ENCODE peak calls at places on chromosome 13, in nine cellular contexts. N is psoas muscle; J is nephron progenitor cell; C is left lung; E is neural crest cell; P is CD8-positive, alpha-beta T cell; X is tibial artery; U is dorsolateral prefrontal cortex; S is lower lobe of right lung. A is an unnamed sample.

GRCh38 chr13:110411316-110412105 is 104.4 kb downstream of the COL4A2 start:
- DNase-seq in N (no peak), J (peak), C (no peak), E (no peak), P (no peak), X (no peak), U (no peak), S (no peak), A (no peak)

GRCh38 chr13:34376483-34376882 is 558.5 kb downstream of the RFC3 start:
- DNase-seq in N (no peak), J (no peak), C (no peak), E (no peak), P (no peak), X (no peak), U (no peak), S (no peak), A (no peak)

GRCh38 chr13:90933097-90933826 is 414.2 kb upstream of the MIR17HG start:
- DNase-seq in N (no peak), J (no peak), C (no peak), E (no peak), P (no peak), X (no peak), U (no peak), S (no peak), A (no peak)

GRCh38 chr13:36133950-36134349 is 2.8 kb upstream of the DCLK1 start:
- DNase-seq in N (no peak), J (no peak), C (no peak), E (no peak), P (no peak), X (no peak), U (no peak), S (no peak), A (no peak)

GRCh38 chr13:65907656-65908441 is 1322.3 kb downstream of the PCDH9 start:
- DNase-seq in N (no peak), J (no peak), C (no peak), E (no peak), P (no peak), X (no peak), U (no peak), S (no peak), A (no peak)

GRCh38 chr13:33728271-33729037 is 89.5 kb upstream of the RFC3 start:
- DNase-seq in N (peak), J (no peak), C (peak), E (no peak), P (no peak), X (no peak), U (no peak), S (no peak), A (no peak)

GRCh38 chr13:110044521-110045200 is 258.3 kb upstream of the IRS2 start:
- DNase-seq in N (no peak), J (no peak), C (no peak), E (no peak), P (no peak), X (no peak), U (no peak), S (no peak), A (no peak)

GRCh38 chr13:33676700-33677048 is 141.3 kb upstream of the RFC3 start:
- DNase-seq in N (peak), J (peak), C (peak), E (no peak), P (no peak), X (no peak), U (no peak), S (peak), A (no peak)

GRCh38 chr13:70253411-70253810 is 145.2 kb upstream of the KLHL1 start:
- DNase-seq in N (no peak), J (no peak), C (no peak), E (no peak), P (no peak), X (no peak), U (no peak), S (no peak), A (no peak)

GRCh38 chr13:30681489-30682242 is 53.7 kb upstream of the ALOX5AP start:
- DNase-seq in N (no peak), J (no peak), C (no peak), E (no peak), P (no peak), X (no peak), U (no peak), S (no peak), A (no peak)

GRCh38 chr13:79404985-79405384 is 1.1 kb downstream of the RBM26 start:
- DNase-seq in N (no peak), J (no peak), C (no peak), E (no peak), P (no peak), X (no peak), U (no peak), S (no peak), A (no peak)

GRCh38 chr13:97359181-97360057 is 74.5 kb upstream of the RAP2A start:
- DNase-seq in N (no peak), J (peak), C (no peak), E (peak), P (peak), X (no peak), U (peak), S (no peak), A (peak)

DNA sequence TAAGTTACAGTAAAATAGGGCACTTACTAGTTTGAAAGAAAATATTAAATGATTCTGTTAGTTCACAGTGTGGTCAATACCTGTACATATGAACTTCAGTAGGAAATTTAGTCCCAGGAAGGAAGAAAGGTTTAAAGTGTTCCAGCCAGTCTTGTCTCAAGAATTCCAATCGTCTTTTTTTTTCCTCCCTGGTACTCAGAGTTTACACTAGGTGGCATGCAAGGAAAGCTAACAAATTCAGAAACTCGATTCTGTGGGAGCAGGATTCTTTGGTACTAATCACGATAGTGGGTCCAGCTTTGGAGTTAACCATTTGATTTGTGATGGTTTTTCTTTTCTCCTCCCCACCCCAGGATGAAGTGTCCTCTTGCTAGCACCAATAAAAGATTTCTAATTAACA is 43.6 kb downstream of the POLR1D start:
- DNase-seq in N (no peak), J (no peak), C (no peak), E (no peak), P (no peak), X (no peak), U (no peak), S (no peak), A (no peak)
- TF ChIP-seq CTCF in N (peak), J (no peak), C (no peak), E (peak), P (no peak), X (no peak), U (no peak), S (no peak), A (no peak)

DNA sequence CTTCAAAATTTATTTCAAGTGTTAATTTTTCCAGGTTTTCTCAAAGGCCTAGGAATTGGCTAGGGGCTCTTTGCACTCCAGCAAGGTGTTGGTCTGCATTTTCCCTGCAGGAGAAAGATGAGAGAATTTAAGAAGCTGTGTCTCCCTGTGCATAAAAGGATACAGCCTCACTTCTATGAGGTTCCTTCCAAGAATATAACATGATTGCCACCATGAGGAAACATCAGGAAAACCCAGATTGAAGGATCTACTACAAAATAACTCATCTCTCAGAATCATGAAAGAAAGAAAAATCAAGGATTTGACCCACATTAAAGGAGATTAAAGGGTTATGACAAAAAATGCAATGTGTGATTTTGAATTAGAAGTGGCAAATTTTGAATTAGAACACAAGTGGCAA is 69.9 kb downstream of the RUBCNL start:
- DNase-seq in N (no peak), J (no peak), C (no peak), E (no peak), P (no peak), X (no peak), U (no peak), S (no peak), A (no peak)
- TF ChIP-seq CTCF in N (no peak), J (no peak), C (no peak), E (no peak), P (no peak), X (no peak), U (no peak), S (no peak), A (no peak)

GRCh38 chr13:27176772-27177171 is 5.2 kb upstream of the USP12 start:
- DNase-seq in N (no peak), J (no peak), C (no peak), E (no peak), P (no peak), X (no peak), U (no peak), S (no peak), A (no peak)

GRCh38 chr13:27182844-27183497 is 11.4 kb upstream of the USP12 start:
- DNase-seq in N (peak), J (no peak), C (peak), E (no peak), P (no peak), X (peak), U (no peak), S (no peak), A (no peak)

GRCh38 chr13:27182054-27182453 is 10.4 kb upstream of the USP12 start:
- DNase-seq in N (no peak), J (no peak), C (no peak), E (no peak), P (no peak), X (no peak), U (no peak), S (no peak), A (no peak)

GRCh38 chr13:27174766-27175455 is 3.3 kb upstream of the USP12 start:
- DNase-seq in N (no peak), J (no peak), C (no peak), E (no peak), P (no peak), X (no peak), U (no peak), S (no peak), A (no peak)

DNA sequence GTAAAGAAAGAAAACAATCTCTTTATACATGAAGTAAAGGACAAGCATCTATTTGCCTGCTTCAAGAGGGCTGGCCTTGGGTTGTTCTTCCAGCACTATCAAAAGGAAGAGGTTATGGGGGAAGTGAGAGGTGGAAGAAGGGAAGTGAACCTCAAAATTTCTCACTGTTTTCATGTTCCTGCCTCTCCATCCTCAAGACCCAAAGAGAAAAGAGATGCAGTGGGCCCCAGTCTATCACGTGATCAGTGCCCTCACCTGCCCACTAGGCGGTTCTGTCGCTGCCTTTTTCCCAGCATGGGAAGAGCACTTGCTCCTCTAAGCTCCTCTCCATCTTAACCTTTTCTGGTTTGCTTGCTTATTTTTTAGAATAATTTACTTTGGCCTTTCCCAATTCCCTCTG is 6.2 kb upstream of the USP12 start:
- DNase-seq in N (no peak), J (no peak), C (no peak), E (no peak), P (no peak), X (no peak), U (no peak), S (no peak), A (no peak)
- TF ChIP-seq CTCF in N (no peak), J (no peak), C (no peak), E (peak), P (no peak), X (no peak), U (no peak), S (no peak), A (no peak)

GRCh38 chr13:76791290-76791664 is 94.9 kb downstream of the KCTD12 start:
- DNase-seq in N (no peak), J (no peak), C (no peak), E (no peak), P (no peak), X (no peak), U (no peak), S (no peak), A (no peak)

GRCh38 chr13:76790519-76791289 is 95.5 kb downstream of the KCTD12 start:
- DNase-seq in N (no peak), J (no peak), C (no peak), E (no peak), P (no peak), X (no peak), U (no peak), S (no peak), A (no peak)

GRCh38 chr13:76795701-76796695 is 90.2 kb downstream of the KCTD12 start:
- DNase-seq in N (no peak), J (no peak), C (no peak), E (no peak), P (no peak), X (no peak), U (no peak), S (no peak), A (no peak)

GRCh38 chr13:76798037-76798436 is 88.2 kb downstream of the KCTD12 start:
- DNase-seq in N (no peak), J (no peak), C (peak), E (no peak), P (no peak), X (no peak), U (no peak), S (peak), A (no peak)

GRCh38 chr13:76792680-76793334 is 93.4 kb downstream of the KCTD12 start:
- DNase-seq in N (no peak), J (no peak), C (peak), E (no peak), P (no peak), X (no peak), U (no peak), S (no peak), A (no peak)
- TF ChIP-seq CTCF in N (no peak), J (no peak), C (no peak), E (no peak), P (no peak), X (no peak), U (no peak), S (no peak), A (no peak)

GRCh38 chr13:46721054-46721453 is 75.9 kb downstream of the ESD start:
- DNase-seq in N (no peak), J (peak), C (no peak), E (peak), P (peak), X (no peak), U (peak), S (no peak), A (peak)
- TF ChIP-seq CTCF in N (peak), J (peak), C (peak), E (peak), P (peak), X (peak), U (peak), S (peak), A (peak)

GRCh38 chr13:63455938-63456337 is 2040.3 kb upstream of the PCDH20 start:
- DNase-seq in N (no peak), J (no peak), C (no peak), E (no peak), P (no peak), X (no peak), U (no peak), S (no peak), A (no peak)
- TF ChIP-seq CTCF in N (no peak), J (no peak), C (no peak), E (peak), P (no peak), X (no peak), U (no peak), S (no peak), A (peak)

GRCh38 chr13:41411536-41411935 is 45.8 kb upstream of the RGCC start:
- DNase-seq in N (no peak), J (peak), C (no peak), E (no peak), P (peak), X (no peak), U (no peak), S (no peak), A (no peak)
- TF ChIP-seq CTCF in N (peak), J (no peak), C (no peak), E (peak), P (no peak), X (peak), U (peak), S (peak), A (no peak)